ENCODE peak calls at places on chromosome 15, in four cellular contexts. X is GM12878, L is K562, F is H1. Y is an unnamed sample.

GRCh38 chr15:90837052-90837621 is 31.3 kb upstream of the FURIN start:
- DNase-seq in F (no peak), L (peak; percentile 40), X (no peak), Y (no peak)

GRCh38 chr15:39235084-39235795 is 345.6 kb upstream of the THBS1 start:
- DNase-seq in L (no peak), X (no peak), F (no peak), Y (no peak)

GRCh38 chr15:98943609-98944111 is 63.9 kb downstream of the PGPEP1L start:
- DNase-seq in F (no peak), X (no peak), L (no peak), Y (no peak)

GRCh38 chr15:58568157-58568571 is 136.4 kb downstream of the LIPC start:
- DNase-seq in F (no peak), L (peak; percentile 89), X (no peak), Y (no peak)

GRCh38 chr15:28944286-28944685 is 58.5 kb downstream of the APBA2 start:
- DNase-seq in F (no peak), L (no peak), X (no peak), Y (no peak)

GRCh38 chr15:90013503-90013937 is 12.4 kb downstream of the ZNF710 start:
- DNase-seq in X (no peak), F (no peak), L (no peak), Y (no peak)

GRCh38 chr15:45715528-45715927 is 80.7 kb downstream of the SQOR start:
- DNase-seq in F (no peak), L (no peak), X (no peak), Y (no peak)

GRCh38 chr15:62452656-62453055 is 287.6 kb upstream of the C2CD4B start:
- DNase-seq in L (no peak), F (no peak), X (no peak), Y (no peak)

GRCh38 chr15:28101201-28101600 is 2.1 kb upstream of the OCA2 start:
- DNase-seq in F (no peak), X (no peak), L (no peak), Y (no peak)

GRCh38 chr15:85171736-85172135 is 190.1 kb downstream of the PDE8A start:
- DNase-seq in L (peak; percentile 49), X (no peak), F (no peak), Y (no peak)

GRCh38 chr15:75544273-75544862 is 34.7 kb downstream of the PTPN9 start:
- DNase-seq in X (no peak), L (no peak), F (no peak), Y (no peak)

GRCh38 chr15:66787472-66787871 is 85.4 kb downstream of the SMAD6 start:
- DNase-seq in X (no peak), L (no peak), F (no peak), Y (no peak)

GRCh38 chr15:32730677-32731654 is 13.2 kb downstream of the GREM1 start:
- DNase-seq in X (no peak), L (peak; percentile 75), F (no peak), Y (no peak)

GRCh38 chr15:31434418-31435255 is 108.0 kb downstream of the KLF13 start:
- DNase-seq in L (no peak), F (no peak), X (peak; percentile 69), Y (no peak)
- TF ChIP-seq NRF1 in L (no peak), F (no peak), X (no peak), Y (no peak)

DNA sequence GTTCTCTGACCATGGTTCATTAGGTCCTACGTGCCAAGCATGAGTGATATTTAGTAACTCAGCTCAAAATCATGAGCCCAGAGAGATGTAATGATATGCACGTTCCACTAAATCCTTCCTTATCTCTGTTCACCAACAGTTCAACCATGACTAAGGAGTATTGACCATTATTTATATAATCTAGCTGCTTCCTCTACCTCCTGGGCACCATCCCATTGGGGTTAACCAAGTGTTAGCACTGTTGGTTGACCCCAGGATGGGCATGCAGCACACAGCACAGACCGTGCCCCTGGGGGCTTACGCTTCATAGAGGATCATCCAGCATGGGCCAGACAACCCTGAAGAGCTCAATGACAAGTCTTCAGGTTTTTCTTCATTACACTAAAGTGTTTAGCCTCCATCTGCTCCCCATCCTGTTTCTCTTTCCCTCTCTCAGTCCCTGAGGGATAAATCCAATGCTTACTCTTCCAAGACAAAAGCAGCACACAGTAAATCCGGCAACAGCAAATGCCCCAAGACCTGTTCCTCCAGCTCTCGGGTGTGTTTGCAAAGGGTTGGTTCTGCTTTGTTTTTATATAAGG is 10.4 kb downstream of the FAM174B start:
- DNase-seq in L (no peak), F (no peak), X (no peak), Y (no peak)
- TF ChIP-seq NRF1 in L (no peak), F (no peak), X (no peak), Y (no peak)

DNA sequence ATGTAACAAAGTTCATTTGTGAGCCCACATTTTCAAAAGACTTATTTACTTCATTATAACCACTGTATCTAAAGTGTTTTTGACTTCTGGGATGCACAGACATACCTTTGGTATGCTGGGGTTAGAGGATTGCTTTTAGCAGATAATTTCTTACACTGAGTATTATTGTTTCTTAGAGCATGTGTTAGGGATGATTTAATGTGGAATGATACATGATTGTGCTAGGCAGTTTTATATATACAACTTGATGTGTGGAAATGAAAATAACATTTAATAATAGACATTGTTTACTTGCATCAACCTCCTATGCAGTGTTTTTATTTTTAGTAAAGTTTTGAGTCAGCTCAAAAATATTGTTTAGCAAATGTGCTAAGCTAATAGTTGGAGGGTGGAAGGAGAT is 3.4 kb downstream of the KIF23 start:
- DNase-seq in X (no peak), F (no peak), L (no peak), Y (no peak)
- TF ChIP-seq NRF1 in X (no peak), F (no peak), L (no peak), Y (no peak)

GRCh38 chr15:82128401-82129143 is 82.8 kb upstream of the MEX3B start:
- DNase-seq in F (no peak), L (no peak), X (no peak), Y (no peak)

GRCh38 chr15:82132116-82132515 is 86.3 kb upstream of the MEX3B start:
- DNase-seq in F (no peak), L (no peak), X (no peak), Y (no peak)

GRCh38 chr15:82129144-82129692 is 83.4 kb upstream of the MEX3B start:
- DNase-seq in X (no peak), L (no peak), F (no peak), Y (peak; percentile 47)

GRCh38 chr15:82127581-82127980 is 81.8 kb upstream of the MEX3B start:
- DNase-seq in L (no peak), X (no peak), F (no peak), Y (no peak)

DNA sequence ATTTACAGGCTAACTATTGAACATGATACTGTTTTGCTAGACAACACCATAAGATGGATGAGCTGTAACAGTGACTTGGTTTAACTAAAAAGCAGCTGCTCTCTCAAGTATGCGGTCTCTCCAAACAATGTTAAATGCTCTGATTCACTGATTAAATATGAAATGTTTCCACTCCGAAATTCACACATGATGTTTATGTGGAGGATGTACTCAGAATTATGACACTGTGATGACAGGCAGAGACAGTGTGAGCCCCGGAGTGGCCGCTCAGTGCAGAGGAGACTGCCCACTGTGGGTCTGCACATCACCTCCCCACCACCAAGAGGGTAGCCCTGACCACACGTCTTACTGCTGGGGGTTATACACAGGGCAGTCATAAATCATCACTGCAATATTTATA is 84.0 kb upstream of the MEX3B start:
- DNase-seq in L (no peak), F (no peak), X (no peak), Y (no peak)
- TF ChIP-seq NRF1 in L (no peak), F (no peak), X (no peak), Y (no peak)